ENCODE peak calls at places on chromosomes 5 and 9, in eight cellular contexts. P is heart left ventricle; W is neural progenitor cell; X is tibial artery; D is activated CD8-positive, alpha-beta T cell treated with anti-CD3 and anti-CD28 coated beads for 36 hours; R is B cell; V is AG04450; L is HFF-Myc. T is an unnamed sample.

GRCh38 chr9:98314381-98315066 is 59.1 kb upstream of the TBC1D2 start:
- DNase-seq in P (no peak), W (no peak), X (no peak), D (no peak), R (no peak), V (no peak), L (no peak), T (peak)

GRCh38 chr5:26278078-26278477 is 760.3 kb downstream of the CDH9 start:
- DNase-seq in P (no peak), W (no peak), X (no peak), D (no peak), R (no peak), V (no peak), L (no peak), T (no peak)

GRCh38 chr5:16666861-16667481 is 50.2 kb upstream of the RETREG1 start:
- DNase-seq in P (peak), W (peak), X (no peak), D (peak), R (peak), V (no peak), L (no peak), T (no peak)

GRCh38 chr9:93198117-93198838 is 14.3 kb downstream of the WNK2 start:
- DNase-seq in P (peak), W (no peak), X (no peak), D (no peak), R (no peak), V (no peak), L (no peak), T (no peak)

GRCh38 chr5:68215888-68216736 is 556 bp downstream of the PIK3R1 start:
- DNase-seq in P (peak), W (peak), X (peak), D (peak), R (peak), V (no peak), L (no peak), T (no peak)

GRCh38 chr9:8713149-8713856 is 913.7 kb upstream of the DMAC1 start:
- DNase-seq in P (no peak), W (no peak), X (no peak), D (no peak), R (no peak), V (no peak), L (no peak), T (no peak)

GRCh38 chr9:134678671-134679443 is 37.3 kb downstream of the COL5A1 start:
- DNase-seq in P (no peak), W (peak), X (peak), D (no peak), R (no peak), V (no peak), L (no peak), T (no peak)

GRCh38 chr9:94860678-94861588 is 134.4 kb downstream of the AOPEP start:
- DNase-seq in P (no peak), W (no peak), X (no peak), D (peak), R (peak), V (peak), L (no peak), T (no peak)

GRCh38 chr5:44885903-44886302 is 77.2 kb downstream of the MRPS30 start:
- DNase-seq in P (no peak), W (no peak), X (no peak), D (no peak), R (no peak), V (no peak), L (no peak), T (no peak)

GRCh38 chr9:37348917-37349316 is 73.6 kb upstream of the GRHPR start:
- DNase-seq in P (no peak), W (no peak), X (no peak), D (no peak), R (no peak), V (no peak), L (no peak), T (no peak)

GRCh38 chr5:74738406-74738805 is 28.5 kb downstream of the GFM2 start:
- DNase-seq in P (no peak), W (no peak), X (no peak), D (no peak), R (no peak), V (no peak), L (no peak), T (no peak)

GRCh38 chr9:121861501-121862180 is 210.2 kb downstream of the DAB2IP start:
- DNase-seq in P (peak), W (peak), X (no peak), D (peak), R (no peak), V (no peak), L (no peak), T (no peak)

GRCh38 chr9:95425910-95426551 is 90.7 kb downstream of the PTCH1 start:
- DNase-seq in P (no peak), W (peak), X (no peak), D (peak), R (no peak), V (no peak), L (no peak), T (no peak)

GRCh38 chr5:145941677-145942130 is 5.3 kb downstream of the SH3RF2 start:
- DNase-seq in P (no peak), W (no peak), X (no peak), D (no peak), R (no peak), V (no peak), L (no peak), T (no peak)

GRCh38 chr5:65803699-65804426 is 81.9 kb downstream of the NLN start:
- DNase-seq in P (no peak), W (no peak), X (no peak), D (peak), R (no peak), V (no peak), L (no peak), T (no peak)

GRCh38 chr5:116947691-116948528 is 373.3 kb upstream of the SEMA6A start:
- DNase-seq in P (peak), W (peak), X (no peak), D (peak), R (peak), V (no peak), L (no peak), T (peak)

GRCh38 chr5:175859916-175860315 is 11.5 kb upstream of the CPLX2 start:
- DNase-seq in P (peak), W (no peak), X (no peak), D (no peak), R (no peak), V (no peak), L (no peak), T (no peak)

GRCh38 chr5:35853652-35854051 is 3.0 kb upstream of the IL7R start:
- DNase-seq in P (peak), W (no peak), X (no peak), D (peak), R (peak), V (no peak), L (no peak), T (no peak)

GRCh38 chr5:5575461-5575860 is 153.0 kb downstream of the ICE1 start:
- DNase-seq in P (no peak), W (no peak), X (no peak), D (no peak), R (no peak), V (no peak), L (no peak), T (no peak)

GRCh38 chr9:110095238-110095637 is 112.7 kb downstream of the C9orf152 start:
- DNase-seq in P (no peak), W (no peak), X (no peak), D (no peak), R (no peak), V (no peak), L (no peak), T (no peak)

GRCh38 chr5:78243639-78244038 is 50.9 kb downstream of the AP3B1 start:
- DNase-seq in P (no peak), W (no peak), X (no peak), D (no peak), R (no peak), V (peak), L (peak), T (no peak)

GRCh38 chr5:171405615-171406014 is 13.8 kb upstream of the FGF18 start:
- DNase-seq in P (no peak), W (no peak), X (no peak), D (no peak), R (no peak), V (no peak), L (no peak), T (no peak)

GRCh38 chr5:76222318-76222717 is 139.1 kb downstream of the SV2C start:
- DNase-seq in P (no peak), W (no peak), X (no peak), D (no peak), R (no peak), V (no peak), L (no peak), T (no peak)

GRCh38 chr9:89687848-89688247 is 83.0 kb downstream of the GADD45G start:
- DNase-seq in P (no peak), W (no peak), X (no peak), D (no peak), R (no peak), V (no peak), L (no peak), T (no peak)

GRCh38 chr9:74735761-74736160 is 152.0 kb downstream of the TRPM6 start:
- DNase-seq in P (no peak), W (peak), X (no peak), D (no peak), R (no peak), V (no peak), L (no peak), T (no peak)

GRCh38 chr9:121305269-121305994 is 37.5 kb downstream of the GSN start:
- DNase-seq in P (peak), W (no peak), X (peak), D (no peak), R (no peak), V (no peak), L (no peak), T (no peak)

GRCh38 chr9:21813575-21814473 is 11.4 kb downstream of the MTAP start:
- DNase-seq in P (no peak), W (peak), X (no peak), D (peak), R (peak), V (peak), L (peak), T (no peak)

DNA sequence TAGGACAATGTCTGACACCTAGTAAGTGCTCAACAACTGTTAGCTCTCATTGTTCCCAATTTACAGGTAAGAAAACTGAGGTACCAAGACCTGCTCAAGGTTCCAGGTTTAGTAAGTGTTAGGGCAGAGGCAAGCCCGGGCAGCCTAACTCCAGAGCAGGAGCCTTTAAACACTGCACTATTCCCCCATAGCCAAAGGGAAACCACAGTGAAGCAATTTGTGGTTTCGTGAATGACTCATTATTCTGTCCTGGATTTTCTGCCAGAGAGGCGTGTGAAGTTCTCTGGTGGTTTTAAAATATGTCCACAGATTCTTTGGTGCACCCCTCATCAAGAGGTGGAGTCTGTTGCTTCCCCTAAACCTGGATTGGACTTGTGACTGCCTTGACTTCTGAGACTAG is 1.0 kb upstream of the MCC start:
- DNase-seq in P (no peak), W (no peak), X (no peak), D (peak), R (no peak), V (peak), L (peak), T (peak)
- TF ChIP-seq CTCF in P (no peak), W (no peak), X (no peak), D (no peak), R (no peak), V (no peak), L (no peak), T (no peak)

GRCh38 chr9:69149321-69149807 is 24.7 kb upstream of the TJP2 start:
- DNase-seq in P (no peak), W (peak), X (no peak), D (no peak), R (no peak), V (peak), L (no peak), T (no peak)
- TF ChIP-seq CTCF in P (peak), W (no peak), X (peak), D (no peak), R (no peak), V (peak), L (peak), T (peak)

GRCh38 chr5:157582731-157583580 is 7.4 kb upstream of the ADAM19 start:
- DNase-seq in P (no peak), W (no peak), X (no peak), D (no peak), R (no peak), V (no peak), L (no peak), T (no peak)
- TF ChIP-seq CTCF in P (no peak), W (no peak), X (no peak), D (no peak), R (no peak), V (no peak), L (no peak), T (no peak)

GRCh38 chr5:180866296-180866695 is 5.2 kb upstream of the ZFP62 start:
- DNase-seq in P (no peak), W (no peak), X (no peak), D (no peak), R (no peak), V (no peak), L (no peak), T (no peak)

GRCh38 chr5:180862645-180863044 is 1.6 kb upstream of the ZFP62 start:
- DNase-seq in P (no peak), W (peak), X (no peak), D (no peak), R (no peak), V (no peak), L (no peak), T (no peak)

GRCh38 chr5:180860887-180861822 is at the start of gene ZFP62:
- DNase-seq in P (peak), W (peak), X (peak), D (peak), R (peak), V (peak), L (peak), T (peak)

DNA sequence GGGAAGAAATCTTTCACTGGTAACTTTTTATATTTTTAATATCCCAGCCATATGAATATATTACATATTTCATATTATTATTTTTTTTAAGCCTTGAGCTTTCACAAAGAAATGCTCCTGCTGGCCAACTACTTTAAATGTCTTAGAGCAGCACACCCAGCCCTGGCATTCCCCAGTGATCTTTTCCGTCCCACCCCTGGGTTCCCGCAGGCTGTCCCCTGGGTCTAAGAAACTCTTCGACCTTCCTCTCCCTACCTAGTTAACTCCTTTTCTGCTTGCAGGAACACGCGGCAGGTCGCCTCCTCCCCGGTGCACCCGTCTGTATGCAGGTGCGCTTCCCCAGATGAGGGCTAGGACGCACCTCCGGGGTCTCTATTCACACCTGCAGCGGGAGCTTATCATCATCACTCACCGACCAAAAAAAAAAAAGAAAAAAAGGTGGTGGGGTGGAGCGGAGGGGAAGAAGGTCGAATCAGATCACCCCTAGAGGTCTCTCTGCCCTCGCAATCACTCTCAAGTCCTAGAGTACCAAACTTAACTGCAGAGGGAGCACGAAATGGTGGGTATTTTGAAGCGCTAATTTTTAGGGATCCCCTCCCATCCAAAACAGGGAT is 696 bp downstream of the ZFP62 start:
- DNase-seq in P (peak), W (peak), X (no peak), D (peak), R (peak), V (no peak), L (no peak), T (no peak)
- TF ChIP-seq CTCF in P (no peak), W (peak), X (no peak), D (peak), R (peak), V (peak), L (peak), T (no peak)

GRCh38 chr5:160787247-160787646 is 64.8 kb downstream of the ATP10B start:
- DNase-seq in P (no peak), W (peak), X (no peak), D (peak), R (no peak), V (no peak), L (no peak), T (no peak)
- TF ChIP-seq CTCF in P (peak), W (peak), X (no peak), D (no peak), R (no peak), V (peak), L (no peak), T (peak)

DNA sequence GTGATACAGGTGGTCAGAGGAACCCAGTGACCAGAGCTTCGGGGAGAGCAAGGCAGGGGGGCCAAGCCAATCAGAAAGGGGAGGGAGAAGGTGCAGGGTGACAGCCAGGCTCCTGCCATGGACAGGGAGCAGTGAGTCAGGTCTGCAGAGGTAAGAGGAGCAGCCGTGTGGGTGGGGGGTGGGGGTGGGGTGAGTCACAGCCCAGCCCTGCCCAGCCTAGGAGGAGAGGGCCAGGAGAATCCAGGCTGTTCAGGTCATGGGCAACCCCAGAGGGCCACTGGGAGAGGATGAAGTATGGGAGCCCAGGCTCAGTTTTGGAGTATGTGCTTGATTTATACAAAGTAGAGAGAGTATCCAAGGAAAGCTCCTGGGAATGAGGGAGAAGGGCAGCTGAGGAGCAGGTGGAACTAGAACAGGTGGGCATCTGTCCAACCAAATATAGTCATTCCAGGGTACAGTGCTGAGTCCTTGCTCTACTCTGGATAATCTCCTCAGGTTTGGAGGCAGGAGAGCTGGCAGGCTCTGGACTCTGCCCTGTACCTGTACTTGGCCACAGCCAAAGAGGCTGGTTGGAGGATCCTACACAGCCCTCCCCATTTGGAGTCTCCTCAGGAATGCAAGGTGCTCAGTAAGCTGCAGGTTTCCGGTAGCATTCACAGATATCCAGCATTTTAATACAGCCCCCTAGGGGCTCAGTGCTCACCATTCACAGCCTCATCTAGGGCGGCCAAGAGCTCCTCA is 1.6 kb downstream of the HBEGF start:
- DNase-seq in P (no peak), W (no peak), X (no peak), D (peak), R (no peak), V (no peak), L (no peak), T (no peak)
- TF ChIP-seq CTCF in P (no peak), W (no peak), X (no peak), D (no peak), R (no peak), V (no peak), L (no peak), T (no peak)

GRCh38 chr9:137044502-137045177 is 1.3 kb downstream of the NPDC1 start:
- DNase-seq in P (no peak), W (no peak), X (no peak), D (no peak), R (no peak), V (no peak), L (no peak), T (no peak)

GRCh38 chr9:137046094-137046787 is at the start of gene NPDC1:
- DNase-seq in P (peak), W (peak), X (peak), D (peak), R (peak), V (no peak), L (peak), T (no peak)

GRCh38 chr9:137044042-137044441 is 1.9 kb downstream of the NPDC1 start:
- DNase-seq in P (no peak), W (no peak), X (no peak), D (no peak), R (no peak), V (no peak), L (no peak), T (no peak)

GRCh38 chr9:137042751-137043727 is 2.9 kb downstream of the NPDC1 start:
- DNase-seq in P (no peak), W (no peak), X (no peak), D (no peak), R (no peak), V (no peak), L (no peak), T (no peak)

GRCh38 chr9:137045294-137046093 is 483 bp downstream of the NPDC1 start:
- DNase-seq in P (no peak), W (peak), X (no peak), D (peak), R (no peak), V (no peak), L (no peak), T (no peak)
- TF ChIP-seq CTCF in P (no peak), W (no peak), X (no peak), D (no peak), R (no peak), V (no peak), L (no peak), T (no peak)

T was measured in epithelial cell of proximal tubule.